ENCODE peak calls at places on chromosome 1, in six cellular contexts. I is stimulated activated CD8-positive, alpha-beta memory T cell treated with anti-CD3 and anti-CD28 coated beads, Interleukin-2, amount 100 ng/mL, for 1 hour; C is naive thymus-derived CD8-positive, alpha-beta T cell; D is NCI-H2081 treated with DMSO at 0.1 percent for 48 hours; L is spleen; G is left cardiac atrium. M is an unnamed sample.

GRCh38 chr1:211478376-211478775 is 13.6 kb downstream of the RD3 start:
- DNase-seq in I (no peak), C (no peak), D (no peak), L (no peak), G (no peak), M (no peak)

GRCh38 chr1:109807822-109808680 is 44.3 kb upstream of the EPS8L3 start:
- DNase-seq in I (no peak), C (no peak), D (no peak), L (no peak), G (no peak), M (no peak)

GRCh38 chr1:29392486-29393450 is 156.4 kb downstream of the PTPRU start:
- DNase-seq in I (no peak), C (no peak), D (no peak), L (no peak), G (no peak), M (no peak)

GRCh38 chr1:30331415-30332065 is 391.8 kb downstream of the MATN1 start:
- DNase-seq in I (no peak), C (no peak), D (no peak), L (no peak), G (no peak), M (no peak)

GRCh38 chr1:22024485-22025367 is 23.3 kb downstream of the CELA3A start:
- DNase-seq in I (peak; percentile 51), C (peak; percentile 93), D (peak; percentile 81), L (peak; percentile 89), G (peak; percentile 73), M (peak; percentile 59)

GRCh38 chr1:220483700-220484099 is 44.2 kb upstream of the MARK1 start:
- DNase-seq in I (no peak), C (no peak), D (no peak), L (no peak), G (peak; percentile 27), M (no peak)

GRCh38 chr1:31422505-31423319 is 9.7 kb downstream of the SERINC2 start:
- DNase-seq in I (peak; percentile 31), C (peak; percentile 60), D (no peak), L (peak; percentile 81), G (peak; percentile 62), M (peak; percentile 68)

GRCh38 chr1:202376247-202376646 is 27.7 kb downstream of the PPP1R12B start:
- DNase-seq in I (no peak), C (no peak), D (no peak), L (no peak), G (no peak), M (no peak)

GRCh38 chr1:68470388-68470970 is 20.7 kb upstream of the RPE65 start:
- DNase-seq in I (no peak), C (no peak), D (no peak), L (no peak), G (no peak), M (no peak)

GRCh38 chr1:30942326-30942978 is 33.9 kb upstream of the SDC3 start:
- DNase-seq in I (no peak), C (no peak), D (peak; percentile 6), L (no peak), G (no peak), M (no peak)

GRCh38 chr1:175725684-175726083 is 17.7 kb downstream of the TNR start:
- DNase-seq in I (no peak), C (no peak), D (no peak), L (no peak), G (no peak), M (no peak)

GRCh38 chr1:209395169-209395568 is 188.3 kb upstream of the CAMK1G start:
- DNase-seq in I (no peak), C (no peak), D (no peak), L (no peak), G (no peak), M (no peak)

GRCh38 chr1:198741744-198742143 is 102.9 kb downstream of the PTPRC start:
- DNase-seq in I (no peak), C (no peak), D (no peak), L (no peak), G (no peak), M (no peak)

GRCh38 chr1:14980801-14981200 is 172.7 kb upstream of the TMEM51 start:
- DNase-seq in I (no peak), C (no peak), D (no peak), L (no peak), G (peak; percentile 31), M (no peak)

GRCh38 chr1:165116732-165117131 is 239.8 kb downstream of the LMX1A start:
- DNase-seq in I (no peak), C (no peak), D (no peak), L (no peak), G (no peak), M (no peak)

GRCh38 chr1:24486296-24487065 is 16.2 kb upstream of the RCAN3 start:
- DNase-seq in I (no peak), C (peak; percentile 71), D (no peak), L (no peak), G (no peak), M (no peak)

GRCh38 chr1:172966844-172967540 is 83.7 kb downstream of the TNFSF18 start:
- DNase-seq in I (no peak), C (no peak), D (no peak), L (no peak), G (no peak), M (no peak)

GRCh38 chr1:232334811-232335210 is 295.1 kb downstream of the SIPA1L2 start:
- DNase-seq in I (no peak), C (no peak), D (no peak), L (no peak), G (no peak), M (no peak)

GRCh38 chr1:222653178-222653827 is 35.4 kb downstream of the MIA3 start:
- DNase-seq in I (no peak), C (no peak), D (no peak), L (no peak), G (no peak), M (no peak)

GRCh38 chr1:227321035-227321434 is 2.7 kb upstream of the CDC42BPA start:
- DNase-seq in I (no peak), C (no peak), D (no peak), L (no peak), G (no peak), M (no peak)

GRCh38 chr1:14095001-14095400 is 395.0 kb downstream of the PRDM2 start:
- DNase-seq in I (no peak), C (no peak), D (no peak), L (no peak), G (no peak), M (no peak)

GRCh38 chr1:14553711-14554110 is 44.8 kb upstream of the KAZN start:
- DNase-seq in I (no peak), C (no peak), D (no peak), L (no peak), G (peak; percentile 23), M (no peak)

GRCh38 chr1:119781434-119782210 is 12.9 kb upstream of the HMGCS2 start:
- DNase-seq in I (no peak), C (no peak), D (no peak), L (no peak), G (no peak), M (no peak)

GRCh38 chr1:19337289-19337688 is 25.2 kb downstream of the SLC66A1 start:
- DNase-seq in I (no peak), C (no peak), D (no peak), L (no peak), G (no peak), M (no peak)

GRCh38 chr1:16012590-16013219 is 5.1 kb downstream of the HSPB7 start:
- DNase-seq in I (no peak), C (no peak), D (no peak), L (no peak), G (peak; percentile 83), M (peak; percentile 90)

GRCh38 chr1:165842363-165843129 is 15.1 kb downstream of the UCK2 start:
- DNase-seq in I (no peak), C (peak; percentile 35), D (no peak), L (no peak), G (no peak), M (no peak)